ENCODE peak calls at places on chromosomes 7 and 10, in seven cellular contexts. E is nephron progenitor cell; F is naive thymus-derived CD8-positive, alpha-beta T cell; X is iris pigment epithelial cell; M is BE2C; W is GM04504; N is GOT3. I is an unnamed sample.

GRCh38 chr7:91609525-91609924 is 271.0 kb downstream of the MTERF1 start:
- DNase-seq in E (no peak), F (no peak), X (no peak), M (no peak), W (no peak), N (no peak), I (no peak)

GRCh38 chr7:78905449-78905848 is 548.0 kb downstream of the MAGI2 start:
- DNase-seq in E (no peak), F (no peak), X (no peak), M (no peak), W (no peak), N (no peak), I (no peak)

GRCh38 chr7:56097700-56098099 is 4.9 kb upstream of the PHKG1 start:
- DNase-seq in E (no peak), F (no peak), X (peak; percentile 80), M (peak; percentile 16), W (peak; percentile 90), N (peak; percentile 36), I (no peak)

GRCh38 chr7:139355320-139355719 is 4.4 kb upstream of the LUC7L2 start:
- DNase-seq in E (no peak), F (no peak), X (peak; percentile 50), M (no peak), W (no peak), N (no peak), I (no peak)

GRCh38 chr7:50415844-50416243 is 34.3 kb downstream of the FIGNL1 start:
- DNase-seq in E (no peak), F (no peak), X (no peak), M (no peak), W (no peak), N (no peak), I (no peak)

GRCh38 chr10:22552888-22553378 is 161.4 kb downstream of the PIP4K2A start:
- DNase-seq in E (no peak), F (no peak), X (peak; percentile 60), M (no peak), W (no peak), N (no peak), I (no peak)

GRCh38 chr10:3811331-3811870 is 26.4 kb upstream of the KLF6 start:
- DNase-seq in E (no peak), F (no peak), X (peak; percentile 90), M (no peak), W (no peak), N (no peak), I (peak; percentile 64)

GRCh38 chr7:1283941-1284742 is 51.5 kb downstream of the UNCX start:
- DNase-seq in E (no peak), F (no peak), X (no peak), M (no peak), W (no peak), N (no peak), I (no peak)

GRCh38 chr7:143429770-143430698 is 13.2 kb upstream of the TAS2R60 start:
- DNase-seq in E (no peak), F (no peak), X (peak; percentile 44), M (no peak), W (no peak), N (no peak), I (no peak)

GRCh38 chr7:15313361-15313760 is 248.5 kb downstream of the AGMO start:
- DNase-seq in E (no peak), F (no peak), X (no peak), M (no peak), W (no peak), N (no peak), I (no peak)

GRCh38 chr10:132258423-132258822 is 49.3 kb downstream of the STK32C start:
- DNase-seq in E (no peak), F (no peak), X (no peak), M (no peak), W (no peak), N (no peak), I (no peak)

GRCh38 chr7:94650652-94651051 is 5.3 kb downstream of the SGCE start:
- DNase-seq in E (no peak), F (no peak), X (no peak), M (peak; percentile 53), W (no peak), N (no peak), I (no peak)

GRCh38 chr7:85474234-85474633 is 287.4 kb upstream of the SEMA3D start:
- DNase-seq in E (no peak), F (no peak), X (peak; percentile 68), M (no peak), W (no peak), N (no peak), I (no peak)

GRCh38 chr7:114988755-114989154 is 66.9 kb downstream of the MDFIC start:
- DNase-seq in E (no peak), F (no peak), X (peak; percentile 87), M (no peak), W (peak; percentile 50), N (no peak), I (no peak)

GRCh38 chr10:129929343-129930297 is 34.5 kb downstream of the EBF3 start:
- DNase-seq in E (no peak), F (no peak), X (no peak), M (no peak), W (no peak), N (no peak), I (no peak)

GRCh38 chr10:44651395-44651661 is 259.8 kb upstream of the TMEM72 start:
- DNase-seq in E (no peak), F (no peak), X (no peak), M (no peak), W (no peak), N (no peak), I (no peak)

GRCh38 chr7:28144266-28144665 is 36.3 kb downstream of the JAZF1 start:
- DNase-seq in E (peak; percentile 38), F (no peak), X (no peak), M (peak; percentile 93), W (no peak), N (no peak), I (no peak)

GRCh38 chr10:58775960-58776574 is 263.4 kb downstream of the BICC1 start:
- DNase-seq in E (no peak), F (no peak), X (peak; percentile 79), M (peak; percentile 16), W (peak; percentile 38), N (no peak), I (no peak)

GRCh38 chr10:29946953-29947700 is 112.3 kb downstream of the JCAD start:
- DNase-seq in E (no peak), F (no peak), X (peak; percentile 91), M (no peak), W (peak; percentile 60), N (no peak), I (no peak)

GRCh38 chr7:104207348-104207730 is 474 bp downstream of the ORC5 start:
- DNase-seq in E (no peak), F (peak; percentile 16), X (peak; percentile 40), M (no peak), W (no peak), N (no peak), I (peak; percentile 12)

GRCh38 chr10:128078136-128078969 is 47.9 kb downstream of the MKI67 start:
- DNase-seq in E (peak; percentile 67), F (no peak), X (peak; percentile 30), M (peak; percentile 62), W (peak; percentile 33), N (no peak), I (peak; percentile 74)

GRCh38 chr10:72895236-72895850 is 1.8 kb downstream of the OIT3 start:
- DNase-seq in E (no peak), F (no peak), X (no peak), M (no peak), W (no peak), N (no peak), I (no peak)

GRCh38 chr10:103416436-103417147 is 20.2 kb downstream of the PDCD11 start:
- DNase-seq in E (peak; percentile 51), F (peak; percentile 59), X (peak; percentile 61), M (peak; percentile 65), W (peak; percentile 46), N (no peak), I (peak; percentile 61)

GRCh38 chr10:28627102-28627501 is 50.2 kb upstream of the BAMBI start:
- DNase-seq in E (no peak), F (no peak), X (peak; percentile 34), M (no peak), W (no peak), N (no peak), I (no peak)

I was measured in GM10248.